ENCODE peak calls at places on chromosomes 6 and 20, in five cellular contexts. H is OCI-LY7, E is A549, L is astrocyte, T is neural progenitor cell. R is an unnamed sample. For H3K4me1 and H3K9me3, the result is how much of the 10 kb centered on the place peaks cover.

GRCh38 chr6:116246089-116246488 is 7.8 kb downstream of the TSPYL4 start:
- DNase-seq in H (no peak), E (no peak), L (peak), T (no peak), R (peak)

GRCh38 chr6:70310063-70310694 is 7.3 kb upstream of the COL9A1 start:
- DNase-seq in H (peak), E (peak), L (peak), T (peak), R (peak)

GRCh38 chr6:145756170-145756662 is 20.9 kb upstream of the EPM2A start:
- DNase-seq in H (no peak), E (no peak), L (peak), T (no peak), R (peak)

GRCh38 chr6:1315560-1316386 is 3.9 kb downstream of the FOXQ1 start:
- DNase-seq in H (no peak), E (no peak), L (no peak), T (no peak), R (no peak)

GRCh38 chr6:30154709-30155521 is 6.1 kb downstream of the TRIM10 start:
- DNase-seq in H (no peak), E (peak), L (peak), T (no peak), R (peak)

GRCh38 chr6:10406556-10406955 is 8.3 kb downstream of the TFAP2A start:
- DNase-seq in H (no peak), E (no peak), L (no peak), T (no peak), R (no peak)

GRCh38 chr6:110495949-110496348 is 19.5 kb upstream of the SLC22A16 start:
- DNase-seq in H (no peak), E (no peak), L (no peak), T (no peak), R (no peak)

GRCh38 chr6:116111552-116112528 is 11.2 kb downstream of the NT5DC1 start:
- DNase-seq in H (peak), E (peak), L (no peak), T (peak), R (peak)

GRCh38 chr6:290111-290932 is 2.0 kb upstream of the DUSP22 start:
- DNase-seq in H (peak), E (no peak), L (no peak), T (no peak), R (no peak)

DNA sequence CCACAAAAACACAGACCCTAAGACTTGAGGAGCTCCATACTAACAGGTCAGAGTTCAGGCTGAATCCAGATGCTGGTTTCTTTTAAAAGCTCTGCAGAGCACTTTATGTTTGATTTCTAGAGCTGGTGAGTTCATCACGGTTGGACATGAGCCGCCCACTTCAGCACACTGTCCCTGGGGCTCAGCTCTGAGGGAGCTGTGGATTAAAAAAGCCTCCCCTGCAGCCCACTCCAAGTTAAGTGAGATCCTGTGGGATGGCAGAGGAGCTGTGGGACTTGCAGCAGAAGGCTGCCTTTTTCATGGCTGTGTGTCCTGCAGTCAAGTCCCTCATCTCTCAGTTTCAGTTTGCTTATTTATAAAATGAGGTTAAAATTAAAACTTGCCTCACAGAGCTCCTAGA is 110.5 kb downstream of the FOXO3 start:
- DNase-seq in H (no peak), E (no peak), L (no peak), T (no peak), R (no peak)
- H3K4me1 ChIP-seq in H (under half), E (under half), L (under half), T (under half), R (under half)

GRCh38 chr6:169474362-169474761 is 220.7 kb upstream of the THBS2 start:
- DNase-seq in H (no peak), E (no peak), L (no peak), T (no peak), R (no peak)

GRCh38 chr6:169479783-169480495 is 221.9 kb downstream of the WDR27 start:
- DNase-seq in H (no peak), E (no peak), L (no peak), T (no peak), R (no peak)
- H3K9me3 ChIP-seq in H (under half), E (under half), L (under half), T (under half), R (under half)

DNA sequence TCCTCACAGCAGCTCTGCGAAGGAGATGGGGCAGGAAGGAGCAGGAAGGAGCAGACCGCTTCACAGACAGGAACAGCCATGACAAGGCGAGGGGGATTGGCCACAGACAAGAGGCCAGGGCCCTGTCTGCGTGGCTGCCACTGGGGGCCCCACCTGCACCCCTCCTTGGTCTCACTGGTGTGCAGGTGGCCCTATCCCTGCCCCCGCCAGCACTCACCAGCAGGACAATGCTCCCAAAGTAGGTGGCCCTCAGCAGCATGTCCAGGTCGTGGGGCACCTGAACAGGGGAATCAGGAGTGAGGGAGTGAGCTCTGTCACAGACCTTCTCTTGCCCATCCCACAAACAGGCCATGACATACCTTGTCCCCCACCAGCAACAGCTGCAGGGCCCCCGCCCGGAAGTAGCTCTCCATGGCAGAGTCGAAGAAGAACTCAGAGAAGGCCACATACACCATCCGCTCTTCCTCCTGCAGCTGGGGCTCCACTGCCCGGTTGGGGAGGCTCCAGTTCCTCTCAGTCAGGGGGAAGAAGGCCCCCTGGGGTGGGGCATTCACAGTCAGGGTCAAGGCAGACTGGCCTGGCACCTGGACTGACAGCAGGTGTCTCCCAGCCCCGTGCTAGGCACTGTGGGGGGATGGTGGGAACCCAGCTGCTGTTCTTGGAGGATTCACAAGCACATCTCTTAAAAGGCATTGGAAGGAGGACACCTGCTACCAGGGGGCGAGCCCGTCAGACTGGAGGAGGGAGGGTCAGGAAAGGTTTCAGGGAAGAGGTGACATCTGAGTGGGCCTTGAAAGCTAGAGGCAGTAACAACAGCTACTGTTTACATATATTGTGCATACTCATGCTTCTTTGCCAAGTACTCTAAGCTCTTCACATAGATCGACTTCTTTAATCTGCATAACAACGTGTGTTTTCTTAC is 7.1 kb downstream of the PLTP start:
- DNase-seq in H (no peak), E (no peak), L (no peak), T (no peak), R (peak)
- H3K4me2 ChIP-seq in H (no peak), E (peak), L (peak), T (no peak), R (no peak)

GRCh38 chr6:35267897-35268296 is 8.4 kb downstream of the ZNF76 start:
- DNase-seq in H (no peak), E (no peak), L (no peak), T (no peak), R (no peak)
- H3K4me1 ChIP-seq in H (under half), E (under half), L (under half), T (under half), R (under half)

GRCh38 chr6:122930252-122931180 is 65.5 kb upstream of the CLVS2 start:
- DNase-seq in H (no peak), E (no peak), L (no peak), T (no peak), R (no peak)

DNA sequence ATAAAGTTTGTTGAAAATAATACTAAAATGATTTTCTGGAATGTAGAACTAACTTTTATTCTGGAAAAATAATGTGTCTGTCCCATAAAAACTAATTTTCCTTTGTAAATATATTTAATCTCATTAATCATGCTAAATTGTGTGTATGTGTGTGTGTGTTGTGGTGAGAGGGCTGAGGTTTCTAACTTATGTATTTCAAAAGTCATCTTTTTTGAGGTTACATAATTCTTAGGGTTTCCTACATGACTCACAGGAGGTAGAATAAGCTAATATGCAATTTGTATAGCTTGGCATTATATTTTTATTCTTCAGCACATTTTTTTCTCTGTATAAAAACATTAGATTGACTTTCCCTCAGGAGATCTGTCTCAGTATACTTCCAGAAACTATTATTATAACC is 64.1 kb upstream of the CLVS2 start:
- DNase-seq in H (no peak), E (no peak), L (no peak), T (no peak), R (no peak)
- H3K9me3 ChIP-seq in H (under half), E (under half), L (under half), T (under half), R (under half)

R was measured in GM23248.